ENCODE peak calls at places on chromosomes 6 and 20, in six cellular contexts. G is fibroblast of pulmonary artery, R is progenitor cell of endocrine pancreas, N is OCI-LY7, B is MM.1S, X is type B pancreatic cell. C is an unnamed sample.

GRCh38 chr6:101666256-101666655 is 272.7 kb downstream of the GRIK2 start:
- DNase-seq in X (no peak), G (peak), B (no peak), N (no peak), R (no peak), C (no peak)

GRCh38 chr6:157405986-157406385 is 25.0 kb downstream of the ZDHHC14 start:
- DNase-seq in N (no peak), R (no peak), G (peak), B (no peak), X (no peak), C (no peak)

GRCh38 chr6:132392792-132393191 is 8.5 kb downstream of the MOXD1 start:
- DNase-seq in X (no peak), B (peak), G (peak), R (no peak), N (peak), C (no peak)

GRCh38 chr6:72175936-72176335 is 289.6 kb downstream of the RIMS1 start:
- DNase-seq in G (peak), R (no peak), N (no peak), X (no peak), B (no peak), C (no peak)

GRCh38 chr6:100913400-100914276 is 32.5 kb upstream of the ASCC3 start:
- DNase-seq in R (peak), G (no peak), X (no peak), B (no peak), N (no peak), C (no peak)

GRCh38 chr20:1964659-1965405 is 29.0 kb downstream of the PDYN start:
- DNase-seq in N (no peak), R (no peak), G (peak), B (no peak), X (no peak), C (peak)

GRCh38 chr6:166112580-166112979 is 55.1 kb downstream of the TBXT start:
- DNase-seq in B (no peak), N (no peak), G (peak), R (no peak), X (no peak), C (no peak)

GRCh38 chr6:48765352-48765961 is 654.5 kb upstream of the PTCHD4 start:
- DNase-seq in R (no peak), G (peak), B (peak), X (no peak), N (peak), C (peak)

GRCh38 chr6:45476341-45476740 is 98.6 kb upstream of the SUPT3H start:
- DNase-seq in N (no peak), G (no peak), X (no peak), R (no peak), B (no peak), C (no peak)

GRCh38 chr6:141552463-141552862 is 580.3 kb upstream of the GJE1 start:
- DNase-seq in X (no peak), B (peak), N (peak), R (no peak), G (peak), C (no peak)

GRCh38 chr6:45655630-45656422 is 278.1 kb upstream of the SUPT3H start:
- DNase-seq in N (no peak), R (no peak), X (no peak), B (no peak), G (peak), C (no peak)

GRCh38 chr20:58173091-58173490 is 55.4 kb downstream of the ANKRD60 start:
- DNase-seq in G (no peak), X (no peak), R (no peak), N (no peak), B (no peak), C (no peak)

GRCh38 chr20:34012330-34012729 is 18.6 kb downstream of the RALY start:
- DNase-seq in G (no peak), B (no peak), N (no peak), R (no peak), X (no peak), C (no peak)

GRCh38 chr20:21719592-21720214 is 14.2 kb downstream of the PAX1 start:
- DNase-seq in B (peak), X (no peak), G (peak), N (peak), R (no peak), C (peak)

GRCh38 chr6:26044140-26045045 is 42.8 kb upstream of the HFE start:
- DNase-seq in G (no peak), X (no peak), R (no peak), B (peak), N (peak), C (no peak)

GRCh38 chr20:61959301-61959700 is 106.4 kb downstream of the TAF4 start:
- DNase-seq in N (peak), R (no peak), G (no peak), B (peak), X (peak), C (no peak)

GRCh38 chr6:31042801-31043200 is 32.5 kb downstream of the MUC22 start:
- DNase-seq in G (peak), R (peak), B (peak), X (no peak), N (no peak), C (peak)

GRCh38 chr6:32785781-32786533 is 22.6 kb upstream of the HLA-DQB2 start:
- DNase-seq in B (peak), N (peak), X (no peak), R (no peak), G (peak), C (peak)

GRCh38 chr6:72861935-72862432 is 240.1 kb downstream of the KCNQ5 start:
- DNase-seq in N (no peak), B (no peak), X (no peak), R (no peak), G (peak), C (no peak)

GRCh38 chr20:10578607-10579006 is 95.2 kb downstream of the JAG1 start:
- DNase-seq in B (no peak), R (no peak), X (no peak), G (peak), N (no peak), C (no peak)

GRCh38 chr6:169964440-169965212 is 213.2 kb downstream of the ERMARD start:
- DNase-seq in G (no peak), X (no peak), R (no peak), N (no peak), B (no peak), C (no peak)

GRCh38 chr6:98842489-98843180 is 8.3 kb downstream of the POU3F2 start:
- DNase-seq in N (no peak), R (no peak), X (no peak), G (no peak), B (no peak), C (peak)

GRCh38 chr20:12241065-12241464 is 323.4 kb downstream of the BTBD3 start:
- DNase-seq in G (no peak), B (no peak), R (no peak), X (no peak), N (no peak), C (no peak)

GRCh38 chr6:13825871-13826270 is 11.5 kb upstream of the MCUR1 start:
- DNase-seq in R (no peak), G (no peak), X (no peak), B (no peak), N (no peak), C (no peak)
- TF ChIP-seq CTCF in R (no peak), G (no peak), X (no peak), B (no peak), N (no peak), C (no peak)

GRCh38 chr20:37893566-37894241 is 9.2 kb upstream of the VSTM2L start:
- DNase-seq in N (no peak), R (no peak), X (no peak), B (no peak), G (no peak), C (no peak)

GRCh38 chr20:37898301-37899104 is 4.4 kb upstream of the VSTM2L start:
- DNase-seq in N (no peak), X (no peak), G (no peak), R (no peak), B (no peak), C (no peak)

GRCh38 chr20:37894454-37894853 is 8.5 kb upstream of the VSTM2L start:
- DNase-seq in B (no peak), N (no peak), X (no peak), R (no peak), G (no peak), C (no peak)

GRCh38 chr20:37899105-37900045 is 3.6 kb upstream of the VSTM2L start:
- DNase-seq in X (no peak), G (no peak), R (no peak), N (no peak), B (no peak), C (no peak)

GRCh38 chr20:37897008-37897548 is 5.8 kb upstream of the VSTM2L start:
- DNase-seq in B (no peak), R (no peak), N (peak), G (peak), X (no peak), C (peak)
- TF ChIP-seq CTCF in B (no peak), R (peak), N (peak), G (peak), X (peak), C (peak)

GRCh38 chr20:45445805-45446562 is 23.6 kb upstream of the WFDC2 start:
- DNase-seq in R (peak), X (no peak), G (peak), B (peak), N (peak), C (peak)
- TF ChIP-seq CTCF in R (peak), X (peak), G (peak), B (peak), N (peak), C (peak)

DNA sequence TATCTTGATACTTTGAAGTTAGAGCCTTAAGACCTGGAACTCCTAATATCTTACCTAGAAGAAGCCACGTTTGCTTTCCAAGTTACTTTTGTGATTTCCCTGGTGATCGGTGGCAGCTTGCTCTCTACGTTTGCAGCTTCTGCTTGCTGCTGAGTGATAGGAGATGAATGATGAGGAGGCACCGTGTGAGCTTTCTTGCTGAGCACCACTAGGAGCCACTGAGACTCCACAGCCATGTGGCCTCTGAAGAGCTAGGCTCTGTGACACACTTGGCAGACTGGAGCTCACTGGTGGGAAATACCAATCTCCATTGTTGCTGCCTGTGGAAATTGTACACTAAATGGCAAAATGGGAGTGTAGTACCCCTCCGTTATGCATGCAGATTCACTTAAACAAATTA is 161.8 kb downstream of the IBTK start:
- DNase-seq in B (no peak), G (no peak), R (no peak), X (no peak), N (no peak), C (no peak)
- TF ChIP-seq CTCF in B (no peak), G (no peak), R (no peak), X (no peak), N (no peak), C (no peak)

DNA sequence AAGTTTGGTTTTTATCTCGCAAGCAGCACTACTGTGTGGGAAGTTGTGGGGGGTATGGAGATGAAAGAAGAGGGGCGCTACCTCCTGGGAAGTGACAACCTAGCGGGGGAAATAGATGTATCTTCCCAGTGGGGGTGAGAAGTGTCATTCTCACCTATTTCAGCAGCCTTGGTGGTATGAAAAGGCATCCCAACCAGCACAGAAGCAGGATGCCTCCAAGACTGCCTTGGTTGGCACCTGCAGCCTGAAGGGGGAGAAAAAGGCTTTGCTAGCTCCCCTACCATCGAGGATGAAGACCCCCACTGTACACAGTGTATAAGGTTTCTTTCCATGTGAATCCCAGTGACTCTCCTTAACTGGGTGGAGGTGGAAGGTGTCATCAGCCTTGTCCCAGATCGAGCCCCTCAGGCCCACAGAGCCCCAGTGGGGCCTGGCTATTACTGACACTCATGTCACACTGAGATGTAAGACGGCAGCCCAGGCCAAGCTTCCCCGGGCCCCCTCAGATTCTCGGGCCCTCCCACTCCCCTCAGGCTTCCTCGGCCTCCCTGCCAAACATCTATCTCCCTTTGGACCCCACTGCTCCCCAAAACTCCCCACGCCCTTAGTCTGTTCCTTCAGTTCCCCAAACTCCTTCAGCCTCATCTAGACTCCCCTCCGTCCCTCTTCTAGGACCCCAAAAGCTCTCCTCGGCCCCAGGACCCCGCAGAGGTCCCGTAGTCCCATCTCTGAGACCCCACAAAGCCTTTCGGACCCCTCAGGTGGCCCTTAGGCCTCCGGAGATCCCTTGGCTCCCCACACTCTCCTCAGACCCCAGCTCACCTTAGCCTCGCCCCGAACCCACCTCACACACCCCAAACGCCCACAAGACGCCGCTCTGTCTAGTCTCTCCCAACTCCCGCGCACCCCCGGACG is 688 bp downstream of the COMMD7 start:
- DNase-seq in X (no peak), N (peak), G (no peak), R (no peak), B (no peak), C (no peak)
- TF ChIP-seq CTCF in X (no peak), N (no peak), G (no peak), R (no peak), B (no peak), C (no peak)

GRCh38 chr20:53706008-53706481 is 112.4 kb upstream of the ZNF217 start:
- DNase-seq in B (no peak), N (no peak), X (no peak), R (no peak), G (peak), C (no peak)

GRCh38 chr20:53711333-53712211 is 117.9 kb upstream of the ZNF217 start:
- DNase-seq in G (no peak), N (no peak), B (no peak), X (no peak), R (no peak), C (no peak)

GRCh38 chr20:53706511-53707031 is 112.9 kb upstream of the ZNF217 start:
- DNase-seq in R (no peak), G (peak), X (no peak), B (peak), N (peak), C (no peak)

GRCh38 chr20:53708129-53708968 is 114.7 kb upstream of the ZNF217 start:
- DNase-seq in R (no peak), X (no peak), N (peak), B (peak), G (no peak), C (no peak)

DNA sequence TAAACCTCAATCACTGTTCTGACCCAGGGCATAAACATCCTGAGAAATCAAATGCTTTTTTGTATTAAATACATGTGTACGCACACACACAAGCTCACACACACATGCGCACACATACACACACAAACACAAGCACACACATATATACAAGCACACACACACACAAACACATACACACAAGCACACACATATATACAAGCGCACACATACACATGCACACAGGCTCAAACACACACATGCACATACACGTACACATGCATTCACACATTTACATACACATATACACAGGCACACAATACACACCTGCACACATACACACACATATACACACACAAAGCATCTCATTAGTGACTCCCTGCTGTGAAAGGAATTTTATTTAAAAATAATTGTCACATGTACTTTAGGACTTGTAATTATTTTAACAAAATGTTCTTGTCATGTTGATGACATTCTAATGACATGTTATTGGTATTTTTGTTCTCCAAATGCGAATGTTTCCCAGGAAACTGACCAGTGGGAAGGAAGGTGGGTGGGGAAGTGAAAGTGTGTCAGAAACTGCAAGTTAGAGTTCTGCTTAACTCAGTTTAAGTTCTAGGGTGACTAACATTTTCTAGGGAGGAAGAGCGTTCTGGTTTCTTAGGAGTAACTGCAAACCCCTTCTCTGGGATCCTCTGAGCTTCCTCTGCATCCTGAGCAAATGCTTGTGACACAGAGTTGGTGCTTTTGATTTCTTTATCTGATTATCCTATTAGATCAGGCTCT is 113.9 kb upstream of the ZNF217 start:
- DNase-seq in R (no peak), N (peak), B (no peak), G (no peak), X (no peak), C (no peak)
- TF ChIP-seq CTCF in R (no peak), N (no peak), B (no peak), G (no peak), X (no peak), C (no peak)

GRCh38 chr20:36043892-36044515 is 75.6 kb downstream of the CNBD2 start:
- DNase-seq in X (no peak), N (no peak), B (no peak), G (no peak), R (no peak), C (no peak)
- TF ChIP-seq CTCF in X (no peak), N (no peak), B (no peak), G (no peak), R (no peak), C (no peak)

DNA sequence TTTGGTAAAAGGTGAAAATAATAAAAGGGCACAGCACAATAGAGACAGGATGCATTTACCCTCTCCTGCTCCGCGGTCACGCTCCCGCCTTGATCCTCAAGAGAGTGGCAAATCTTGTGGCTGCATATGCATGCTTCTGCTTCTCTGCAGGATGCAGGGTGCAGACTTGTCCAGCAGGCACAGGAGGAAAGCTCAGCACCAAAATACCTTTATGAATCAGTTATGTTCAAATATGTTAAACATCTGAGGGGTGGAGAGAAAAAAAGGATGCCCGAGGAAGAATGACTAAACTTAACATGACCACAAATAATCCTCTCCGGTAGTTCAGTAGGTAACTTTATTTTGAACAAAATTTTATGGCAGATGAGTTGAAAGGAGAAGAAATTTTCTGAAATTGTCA is 366.1 kb upstream of the SOX4 start:
- DNase-seq in R (no peak), B (no peak), G (no peak), N (no peak), X (no peak), C (no peak)
- TF ChIP-seq CTCF in R (no peak), B (no peak), G (no peak), N (no peak), X (no peak), C (no peak)